ENCODE peak calls at places on chromosomes 6 and 20, in six cellular contexts. X is LHCN-M2; W is nephron progenitor cell; P is BE2C; N is activated T-helper 9 cell treated with anti-CD3 and anti-CD28 coated beads, Interleukin-2, amount 50 U/mL, for 16 hours; Q is ecto neural progenitor cell. T is an unnamed sample.

GRCh38 chr6:25181923-25182322 is 97.3 kb upstream of the CARMIL1 start:
- DNase-seq in X (peak; percentile 46), W (no peak), P (no peak), N (no peak), Q (no peak), T (peak; percentile 72)

GRCh38 chr6:142927904-142928303 is 17.1 kb downstream of the HIVEP2 start:
- DNase-seq in X (no peak), W (no peak), P (no peak), N (no peak), Q (no peak), T (no peak)

GRCh38 chr20:62595491-62595890 is 46.8 kb upstream of the SLCO4A1 start:
- DNase-seq in X (no peak), W (peak; percentile 35), P (no peak), N (no peak), Q (no peak), T (no peak)

GRCh38 chr6:124076336-124077048 is 272.8 kb downstream of the NKAIN2 start:
- DNase-seq in X (no peak), W (no peak), P (no peak), N (no peak), Q (no peak), T (no peak)

GRCh38 chr20:12152996-12153395 is 235.3 kb downstream of the BTBD3 start:
- DNase-seq in X (no peak), W (no peak), P (no peak), N (no peak), Q (no peak), T (no peak)

GRCh38 chr6:107116328-107116892 is 1.1 kb upstream of the BEND3 start:
- DNase-seq in X (peak; percentile 11), W (peak; percentile 39), P (peak; percentile 51), N (no peak), Q (peak; percentile 68), T (peak; percentile 71)

GRCh38 chr20:45545754-45546453 is 1.3 kb downstream of the EPPIN start:
- DNase-seq in X (peak; percentile 40), W (no peak), P (no peak), N (no peak), Q (no peak), T (no peak)

GRCh38 chr20:33042430-33042829 is 11.0 kb downstream of the BPIFB6 start:
- DNase-seq in X (no peak), W (no peak), P (no peak), N (no peak), Q (no peak), T (no peak)

GRCh38 chr6:168217216-168217879 is 102.2 kb downstream of the DACT2 start:
- DNase-seq in X (no peak), W (no peak), P (no peak), N (no peak), Q (no peak), T (no peak)

GRCh38 chr6:11833626-11834592 is 55.3 kb upstream of the ADTRP start:
- DNase-seq in X (no peak), W (no peak), P (no peak), N (no peak), Q (no peak), T (no peak)

GRCh38 chr20:44702776-44703175 is 12.4 kb upstream of the CCN5 start:
- DNase-seq in X (peak; percentile 96), W (peak; percentile 29), P (peak; percentile 45), N (no peak), Q (no peak), T (no peak)

GRCh38 chr20:50107086-50107645 is 5.8 kb downstream of the UBE2V1 start:
- DNase-seq in X (no peak), W (no peak), P (no peak), N (no peak), Q (no peak), T (no peak)

GRCh38 chr20:32539063-32539816 is 45.9 kb downstream of the NOL4L start:
- DNase-seq in X (no peak), W (no peak), P (no peak), N (no peak), Q (no peak), T (peak; percentile 62)

GRCh38 chr6:137487181-137487910 is 6.8 kb downstream of the OLIG3 start:
- DNase-seq in X (no peak), W (no peak), P (no peak), N (no peak), Q (no peak), T (no peak)

GRCh38 chr20:56166781-56167465 is 81.6 kb upstream of the MC3R start:
- DNase-seq in X (no peak), W (no peak), P (peak; percentile 83), N (no peak), Q (no peak), T (no peak)